ENCODE peak calls at places on chromosomes 4 and X, in four cellular contexts. X is amniotic stem cell, B is body of pancreas, P is ACHN. D is an unnamed sample.

GRCh38 chrX:1661048-1661921 is 46.4 kb downstream of the ASMT start:
- DNase-seq in X (no peak), B (no peak), P (no peak), D (peak; percentile 46)

GRCh38 chr4:78584863-78585576 is 33.5 kb downstream of the ANXA3 start:
- DNase-seq in X (no peak), B (no peak), P (no peak), D (peak; percentile 32)

GRCh38 chrX:48794993-48795501 is 6.8 kb upstream of the HDAC6 start:
- DNase-seq in X (no peak), B (no peak), P (peak; percentile 44), D (no peak)

GRCh38 chrX:56564182-56564885 is 907 bp downstream of the UBQLN2 start:
- DNase-seq in X (no peak), B (peak; percentile 25), P (peak; percentile 19), D (no peak)

GRCh38 chr4:121656269-121656641 is 40.5 kb downstream of the ANXA5 start:
- DNase-seq in X (no peak), B (peak; percentile 55), P (peak; percentile 71), D (peak; percentile 26)

GRCh38 chrX:153333821-153334653 is at the start of gene ZNF275:
- DNase-seq in X (peak; percentile 57), B (peak; percentile 84), P (peak; percentile 64), D (peak; percentile 82)

GRCh38 chrX:5870238-5870637 is 358.4 kb downstream of the NLGN4X start:
- DNase-seq in X (no peak), B (no peak), P (no peak), D (no peak)

GRCh38 chrX:115564243-115564642 is 3.3 kb downstream of the PLS3 start:
- DNase-seq in X (no peak), B (no peak), P (no peak), D (no peak)

GRCh38 chr4:10005632-10006031 is 15.7 kb downstream of the SLC2A9 start:
- DNase-seq in X (no peak), B (no peak), P (no peak), D (no peak)

GRCh38 chr4:80202784-80203553 is 5.7 kb downstream of the PRDM8 start:
- DNase-seq in X (no peak), B (peak; percentile 52), P (no peak), D (no peak)

GRCh38 chr4:145347684-145348083 is 134.0 kb upstream of the SMAD1 start:
- DNase-seq in X (no peak), B (no peak), P (no peak), D (no peak)

GRCh38 chr4:153530284-153530995 is 64.3 kb downstream of the TMEM131L start:
- DNase-seq in X (no peak), B (no peak), P (no peak), D (no peak)

GRCh38 chr4:140049024-140049923 is 104.7 kb downstream of the MAML3 start:
- DNase-seq in X (no peak), B (peak; percentile 71), P (no peak), D (peak; percentile 49)

GRCh38 chr4:3372933-3373465 is 68.8 kb upstream of the HGFAC start:
- DNase-seq in X (no peak), B (peak; percentile 25), P (no peak), D (peak; percentile 38)

GRCh38 chrX:74902806-74903205 is 22.4 kb downstream of the NEXMIF start:
- DNase-seq in X (no peak), B (no peak), P (no peak), D (peak; percentile 43)

GRCh38 chr4:106569151-106570029 is 200.8 kb upstream of the GIMD1 start:
- DNase-seq in X (no peak), B (no peak), P (no peak), D (no peak)

GRCh38 chr4:2087170-2087569 is 28.0 kb downstream of the NAT8L start:
- DNase-seq in X (no peak), B (no peak), P (no peak), D (no peak)

GRCh38 chrX:150155396-150156048 is 207.6 kb upstream of the MAMLD1 start:
- DNase-seq in X (peak; percentile 10), B (peak; percentile 13), P (peak; percentile 64), D (no peak)

GRCh38 chr4:112813790-112814189 is 176.8 kb downstream of the LARP7 start:
- DNase-seq in X (no peak), B (no peak), P (peak; percentile 41), D (no peak)

GRCh38 chr4:153232768-153233167 is 28.5 kb downstream of the TRIM2 start:
- DNase-seq in X (no peak), B (peak; percentile 52), P (peak; percentile 34), D (peak; percentile 50)